ENCODE peak calls at places on chromosomes 16 and 17, in five cellular contexts. One of them, this sample, is unnamed.

GRCh38 chr17:58310511-58311428 is 17.8 kb downstream of the TSPOAP1 start:
- DNase-seq in fibroblast of mammary gland: no peak
- DNase-seq in T-helper 1 cell: no peak
- DNase-seq in progenitor cell of endocrine pancreas: peak
- DNase-seq in IMR-90: no peak
- DNase-seq in this sample: no peak

GRCh38 chr16:85090873-85091521 is 21.3 kb downstream of the CIBAR2 start:
- DNase-seq in IMR-90: no peak
- DNase-seq in fibroblast of mammary gland: peak
- DNase-seq in progenitor cell of endocrine pancreas: no peak
- DNase-seq in T-helper 1 cell: no peak
- DNase-seq in this sample: no peak

GRCh38 chr16:25271421-25271820 is 13.8 kb upstream of the ZKSCAN2 start:
- DNase-seq in fibroblast of mammary gland: no peak
- DNase-seq in T-helper 1 cell: no peak
- DNase-seq in progenitor cell of endocrine pancreas: no peak
- DNase-seq in IMR-90: no peak
- DNase-seq in this sample: no peak

GRCh38 chr17:3984719-3985444 is 20.6 kb upstream of the ATP2A3 start:
- DNase-seq in fibroblast of mammary gland: no peak
- DNase-seq in IMR-90: no peak
- DNase-seq in progenitor cell of endocrine pancreas: no peak
- DNase-seq in T-helper 1 cell: no peak
- DNase-seq in this sample: no peak

GRCh38 chr17:39393732-39394131 is 7.7 kb downstream of the FBXL20 start:
- DNase-seq in T-helper 1 cell: no peak
- DNase-seq in IMR-90: no peak
- DNase-seq in progenitor cell of endocrine pancreas: no peak
- DNase-seq in fibroblast of mammary gland: peak
- DNase-seq in this sample: no peak

GRCh38 chr16:81846105-81846504 is 67.0 kb downstream of the PLCG2 start:
- DNase-seq in progenitor cell of endocrine pancreas: no peak
- DNase-seq in fibroblast of mammary gland: no peak
- DNase-seq in IMR-90: no peak
- DNase-seq in T-helper 1 cell: no peak
- DNase-seq in this sample: no peak

GRCh38 chr16:67723151-67723915 is 4.2 kb upstream of the GFOD2 start:
- DNase-seq in fibroblast of mammary gland: peak
- DNase-seq in IMR-90: peak
- DNase-seq in T-helper 1 cell: no peak
- DNase-seq in progenitor cell of endocrine pancreas: no peak
- DNase-seq in this sample: no peak

GRCh38 chr17:10117581-10118001 is 80.8 kb downstream of the GAS7 start:
- DNase-seq in T-helper 1 cell: no peak
- DNase-seq in fibroblast of mammary gland: no peak
- DNase-seq in progenitor cell of endocrine pancreas: no peak
- DNase-seq in IMR-90: peak
- DNase-seq in this sample: peak

GRCh38 chr17:29802256-29802655 is 127.8 kb downstream of the SSH2 start:
- DNase-seq in T-helper 1 cell: no peak
- DNase-seq in IMR-90: no peak
- DNase-seq in fibroblast of mammary gland: peak
- DNase-seq in progenitor cell of endocrine pancreas: no peak
- DNase-seq in this sample: no peak

GRCh38 chr17:32490101-32490482 is 3.3 kb downstream of the CDK5R1 start:
- DNase-seq in progenitor cell of endocrine pancreas: no peak
- DNase-seq in IMR-90: no peak
- DNase-seq in fibroblast of mammary gland: no peak
- DNase-seq in T-helper 1 cell: no peak
- DNase-seq in this sample: no peak

GRCh38 chr16:2689968-2690830 is 7.9 kb downstream of the KCTD5 start:
- DNase-seq in progenitor cell of endocrine pancreas: no peak
- DNase-seq in fibroblast of mammary gland: no peak
- DNase-seq in IMR-90: no peak
- DNase-seq in T-helper 1 cell: no peak
- DNase-seq in this sample: no peak

GRCh38 chr17:39755550-39756375 is 18.0 kb downstream of the GRB7 start:
- DNase-seq in fibroblast of mammary gland: peak
- DNase-seq in T-helper 1 cell: peak
- DNase-seq in progenitor cell of endocrine pancreas: no peak
- DNase-seq in IMR-90: peak
- DNase-seq in this sample: no peak

GRCh38 chr16:49492090-49492801 is 118.6 kb downstream of the C16orf78 start:
- DNase-seq in fibroblast of mammary gland: no peak
- DNase-seq in T-helper 1 cell: no peak
- DNase-seq in IMR-90: no peak
- DNase-seq in progenitor cell of endocrine pancreas: peak
- DNase-seq in this sample: peak

GRCh38 chr16:75216127-75216526 is 2.7 kb upstream of the CTRB1 start:
- DNase-seq in progenitor cell of endocrine pancreas: no peak
- DNase-seq in IMR-90: no peak
- DNase-seq in T-helper 1 cell: no peak
- DNase-seq in fibroblast of mammary gland: no peak
- DNase-seq in this sample: no peak

GRCh38 chr17:49990921-49991320 is 4.1 kb downstream of the DLX3 start:
- DNase-seq in fibroblast of mammary gland: no peak
- DNase-seq in T-helper 1 cell: no peak
- DNase-seq in IMR-90: no peak
- DNase-seq in progenitor cell of endocrine pancreas: no peak
- DNase-seq in this sample: no peak

This sample was measured in substantia nigra.